ENCODE peak calls at places on chromosomes 4 and X, in four cellular contexts. H is IMR-90, C is GM12891, M is body of pancreas. S is an unnamed sample.

GRCh38 chr4:7362862-7363430 is 71.8 kb downstream of the PSAPL1 start:
- DNase-seq in H (no peak), M (no peak), C (no peak), S (no peak)

GRCh38 chr4:76548704-76549103 is 113.7 kb downstream of the SHROOM3 start:
- DNase-seq in M (no peak), H (no peak), C (no peak), S (no peak)

GRCh38 chrX:39577976-39578962 is 519.5 kb downstream of the BCOR start:
- DNase-seq in H (no peak), M (no peak), C (peak), S (no peak)

GRCh38 chr4:103996059-103996458 is 276.3 kb upstream of the TACR3 start:
- DNase-seq in M (no peak), C (no peak), H (no peak), S (peak)

GRCh38 chr4:118969359-118969758 is 80.7 kb downstream of the SYNPO2 start:
- DNase-seq in C (no peak), H (peak), M (peak), S (no peak)

GRCh38 chr4:172758586-172759340 is 409.8 kb upstream of the GALNT7 start:
- DNase-seq in H (peak), M (no peak), C (no peak), S (peak)

GRCh38 chr4:53714377-53715140 is 123.3 kb upstream of the LNX1 start:
- DNase-seq in H (peak), C (no peak), M (no peak), S (no peak)

GRCh38 chrX:107450823-107451509 is 1.5 kb downstream of the FRMPD3 start:
- DNase-seq in C (no peak), H (no peak), M (no peak), S (no peak)

GRCh38 chr4:183266386-183266785 is 53.7 kb downstream of the CLDN22 start:
- DNase-seq in H (peak), C (no peak), M (no peak), S (no peak)

GRCh38 chr4:159504634-159505033 is 401.8 kb downstream of the RAPGEF2 start:
- DNase-seq in C (no peak), H (no peak), M (peak), S (no peak)

GRCh38 chrX:55279832-55280231 is 15.1 kb upstream of the PAGE3 start:
- DNase-seq in C (no peak), H (no peak), M (no peak), S (no peak)

GRCh38 chr4:20395160-20395773 is 143.6 kb downstream of the SLIT2 start:
- DNase-seq in M (peak), H (peak), C (no peak), S (no peak)

GRCh38 chr4:36841583-36842326 is 402.8 kb upstream of the NWD2 start:
- DNase-seq in M (no peak), C (no peak), H (no peak), S (peak)

GRCh38 chrX:110317079-110317819 is 636 bp downstream of the AMMECR1 start:
- DNase-seq in H (no peak), C (peak), M (peak), S (peak)

GRCh38 chr4:8701101-8702019 is 108.8 kb downstream of the CPZ start:
- DNase-seq in C (no peak), H (no peak), M (no peak), S (no peak)

GRCh38 chr4:53055274-53055673 is 193.2 kb downstream of the RASL11B start:
- DNase-seq in M (no peak), H (peak), C (no peak), S (peak)

GRCh38 chr4:152501846-152502536 is 33.9 kb downstream of the FBXW7 start:
- DNase-seq in C (no peak), H (peak), M (no peak), S (no peak)

GRCh38 chr4:190020790-190021717 is 6.0 kb downstream of the FRG2 start:
- DNase-seq in C (no peak), M (peak), H (peak), S (no peak)

GRCh38 chr4:55445921-55446577 is 50.3 kb downstream of the TMEM165 start:
- DNase-seq in C (no peak), H (peak), M (no peak), S (no peak)

GRCh38 chr4:173684223-173684622 is 154.2 kb upstream of the HAND2 start:
- DNase-seq in M (no peak), C (no peak), H (no peak), S (no peak)

GRCh38 chrX:19881559-19881958 is 5.8 kb downstream of the SH3KBP1 start:
- DNase-seq in C (no peak), M (no peak), H (no peak), S (no peak)

GRCh38 chr4:77818667-77819408 is at the start of gene CNOT6L:
- DNase-seq in H (peak), C (peak), M (peak), S (peak)
- TF ChIP-seq POLR2A in H (no peak), C (no peak), M (peak), S (peak)

GRCh38 chr4:18981234-18981615 is 959.7 kb upstream of the LCORL start:
- DNase-seq in C (no peak), H (no peak), M (no peak), S (no peak)
- TF ChIP-seq POLR2A in C (no peak), H (no peak), M (no peak), S (no peak)

GRCh38 chr4:158285429-158286216 is 75.3 kb downstream of the TMEM144 start:
- DNase-seq in M (no peak), C (no peak), H (no peak), S (no peak)
- TF ChIP-seq POLR2A in M (no peak), C (no peak), H (no peak), S (no peak)

DNA sequence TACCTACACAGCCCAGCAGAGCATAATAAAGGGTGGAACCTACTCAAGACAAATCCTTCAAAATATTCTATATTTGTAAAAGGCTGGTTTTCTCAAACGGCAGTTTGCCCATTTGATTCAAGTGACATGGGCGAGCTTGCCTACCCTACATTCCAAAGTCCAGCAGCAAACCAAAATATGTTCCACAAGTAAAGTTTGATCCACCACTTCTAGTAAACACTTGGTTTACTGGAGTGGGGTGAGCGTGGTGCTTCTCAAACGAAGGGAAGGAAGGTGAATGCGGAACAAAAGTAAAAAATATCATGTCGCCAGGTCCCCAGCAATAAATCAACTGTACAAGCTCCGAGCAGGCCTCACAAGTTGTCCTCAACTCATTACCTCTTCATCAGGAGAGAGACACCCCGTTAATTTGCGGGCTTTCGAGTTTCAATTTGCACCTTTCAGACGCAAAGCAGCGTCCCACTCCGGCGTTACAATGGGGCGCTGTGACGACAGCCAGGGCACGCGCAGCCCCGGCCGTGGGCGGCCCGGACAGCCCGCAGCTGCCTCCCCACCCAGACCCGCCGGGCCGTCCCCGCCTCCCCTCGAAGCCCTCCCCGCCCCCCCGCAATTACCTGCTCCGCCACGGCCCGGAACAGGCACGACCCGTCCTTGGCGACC is 1.1 kb downstream of the OTUD4 start:
- DNase-seq in M (peak), C (no peak), H (peak), S (no peak)
- TF ChIP-seq POLR2A in M (peak), C (peak), H (peak), S (peak)

GRCh38 chr4:82430193-82431025 is at the start of the genes ENOPH1 and HNRNPDL:
- DNase-seq in H (peak), M (peak), C (peak), S (peak)
- TF ChIP-seq POLR2A in H (peak), M (peak), C (peak), S (peak)

S was measured in H54.